ENCODE peak calls at places on chromosomes 2 and 18, in nine cellular contexts. One of them, this sample, is unnamed.

GRCh38 chr18:70288171-70288850 is 534 bp upstream of the SOCS6 start:
- DNase-seq in D341Med: peak
- DNase-seq in WTC11: peak
- DNase-seq in activated gamma-delta T cell treated with Interleukin-2 at 50 U/mL for 16 hours: no peak
- DNase-seq in GM10248: peak
- DNase-seq in transverse colon: peak
- DNase-seq in lower lobe of right lung: peak
- DNase-seq in naive thymus-derived CD8-positive, alpha-beta T cell: no peak
- DNase-seq in GM23248: peak
- DNase-seq in this sample: no peak

GRCh38 chr18:73509460-73509859 is 638.2 kb downstream of the FBXO15 start:
- DNase-seq in activated gamma-delta T cell treated with Interleukin-2 at 50 U/mL for 16 hours: no peak
- DNase-seq in GM10248: no peak
- DNase-seq in transverse colon: no peak
- DNase-seq in naive thymus-derived CD8-positive, alpha-beta T cell: no peak
- DNase-seq in lower lobe of right lung: no peak
- DNase-seq in D341Med: no peak
- DNase-seq in WTC11: no peak
- DNase-seq in GM23248: peak
- DNase-seq in this sample: no peak

GRCh38 chr2:108855194-108855593 is 68.6 kb downstream of the CCDC138 start:
- DNase-seq in naive thymus-derived CD8-positive, alpha-beta T cell: no peak
- DNase-seq in lower lobe of right lung: no peak
- DNase-seq in GM23248: peak
- DNase-seq in D341Med: no peak
- DNase-seq in WTC11: no peak
- DNase-seq in transverse colon: no peak
- DNase-seq in activated gamma-delta T cell treated with Interleukin-2 at 50 U/mL for 16 hours: no peak
- DNase-seq in GM10248: no peak
- DNase-seq in this sample: no peak

GRCh38 chr2:201883559-201883958 is 77.2 kb downstream of the CDK15 start:
- DNase-seq in GM23248: no peak
- DNase-seq in activated gamma-delta T cell treated with Interleukin-2 at 50 U/mL for 16 hours: no peak
- DNase-seq in transverse colon: no peak
- DNase-seq in D341Med: no peak
- DNase-seq in WTC11: no peak
- DNase-seq in naive thymus-derived CD8-positive, alpha-beta T cell: no peak
- DNase-seq in lower lobe of right lung: no peak
- DNase-seq in GM10248: no peak
- DNase-seq in this sample: no peak

GRCh38 chr18:10497350-10497749 is 28.5 kb upstream of the NAPG start:
- DNase-seq in D341Med: no peak
- DNase-seq in GM23248: peak
- DNase-seq in GM10248: no peak
- DNase-seq in activated gamma-delta T cell treated with Interleukin-2 at 50 U/mL for 16 hours: no peak
- DNase-seq in lower lobe of right lung: no peak
- DNase-seq in naive thymus-derived CD8-positive, alpha-beta T cell: no peak
- DNase-seq in WTC11: no peak
- DNase-seq in transverse colon: no peak
- DNase-seq in this sample: no peak

GRCh38 chr2:237280937-237281336 is 133.0 kb downstream of the COL6A3 start:
- DNase-seq in GM10248: no peak
- DNase-seq in D341Med: no peak
- DNase-seq in naive thymus-derived CD8-positive, alpha-beta T cell: no peak
- DNase-seq in transverse colon: no peak
- DNase-seq in GM23248: peak
- DNase-seq in activated gamma-delta T cell treated with Interleukin-2 at 50 U/mL for 16 hours: no peak
- DNase-seq in lower lobe of right lung: no peak
- DNase-seq in WTC11: no peak
- DNase-seq in this sample: no peak

GRCh38 chr2:121044412-121044811 is 240.6 kb downstream of the TFCP2L1 start:
- DNase-seq in GM23248: no peak
- DNase-seq in transverse colon: peak
- DNase-seq in GM10248: no peak
- DNase-seq in lower lobe of right lung: no peak
- DNase-seq in activated gamma-delta T cell treated with Interleukin-2 at 50 U/mL for 16 hours: no peak
- DNase-seq in naive thymus-derived CD8-positive, alpha-beta T cell: no peak
- DNase-seq in WTC11: peak
- DNase-seq in D341Med: no peak
- DNase-seq in this sample: no peak

GRCh38 chr18:8177330-8178016 is 431.8 kb upstream of the RAB12 start:
- DNase-seq in transverse colon: no peak
- DNase-seq in D341Med: no peak
- DNase-seq in lower lobe of right lung: no peak
- DNase-seq in naive thymus-derived CD8-positive, alpha-beta T cell: no peak
- DNase-seq in WTC11: no peak
- DNase-seq in activated gamma-delta T cell treated with Interleukin-2 at 50 U/mL for 16 hours: no peak
- DNase-seq in GM23248: no peak
- DNase-seq in GM10248: no peak
- DNase-seq in this sample: no peak

GRCh38 chr2:86628091-86628522 is 4.4 kb upstream of the RNF103 start:
- DNase-seq in WTC11: no peak
- DNase-seq in lower lobe of right lung: peak
- DNase-seq in naive thymus-derived CD8-positive, alpha-beta T cell: no peak
- DNase-seq in D341Med: no peak
- DNase-seq in activated gamma-delta T cell treated with Interleukin-2 at 50 U/mL for 16 hours: no peak
- DNase-seq in GM23248: no peak
- DNase-seq in GM10248: peak
- DNase-seq in transverse colon: no peak
- DNase-seq in this sample: no peak